ENCODE peak calls at places on chromosomes 3 and 15, in four cellular contexts. B, J, W and K are unnamed samples.

GRCh38 chr3:15284121-15284889 is 48.1 kb downstream of the SH3BP5 start:
- DNase-seq in B (no peak), J (no peak), W (no peak), K (peak; percentile 39)

GRCh38 chr3:64488938-64489337 is 198.9 kb downstream of the ADAMTS9 start:
- DNase-seq in B (no peak), J (no peak), W (no peak), K (no peak)

GRCh38 chr3:58528629-58529028 is 8.4 kb downstream of the ACOX2 start:
- DNase-seq in B (peak; percentile 58), J (peak; percentile 87), W (peak; percentile 47), K (peak; percentile 64)

GRCh38 chr15:92664178-92664900 is 8.8 kb upstream of the FAM174B start:
- DNase-seq in B (no peak), J (no peak), W (no peak), K (no peak)

GRCh38 chr3:186598108-186598784 is 14.6 kb upstream of the AHSG start:
- DNase-seq in B (peak; percentile 45), J (no peak), W (no peak), K (no peak)

GRCh38 chr3:182925330-182925943 is 54.9 kb downstream of the DCUN1D1 start:
- DNase-seq in B (peak; percentile 66), J (no peak), W (no peak), K (peak; percentile 12)

GRCh38 chr15:50224606-50225005 is 40.9 kb downstream of the HDC start:
- DNase-seq in B (peak; percentile 58), J (no peak), W (no peak), K (no peak)

GRCh38 chr3:40576431-40576830 is 51.7 kb downstream of the ZNF621 start:
- DNase-seq in B (no peak), J (no peak), W (no peak), K (no peak)

GRCh38 chr3:191737742-191738141 is 276.8 kb downstream of the PYDC2 start:
- DNase-seq in B (no peak), J (no peak), W (no peak), K (no peak)

GRCh38 chr3:37391679-37392078 is 217.3 kb upstream of the LRRFIP2 start:
- DNase-seq in B (no peak), J (no peak), W (no peak), K (no peak)

GRCh38 chr3:185537369-185537970 is 14.9 kb downstream of the LIPH start:
- DNase-seq in B (peak; percentile 80), J (peak; percentile 64), W (peak; percentile 87), K (peak; percentile 73)

GRCh38 chr15:65939901-65940617 is 70.8 kb downstream of the RAB11A start:
- DNase-seq in B (peak; percentile 79), J (peak; percentile 76), W (peak; percentile 70), K (no peak)

GRCh38 chr15:59005579-59005978 is 18.1 kb downstream of the RNF111 start:
- DNase-seq in B (no peak), J (no peak), W (no peak), K (no peak)

GRCh38 chr3:100804631-100805030 is 95.3 kb downstream of the TFG start:
- DNase-seq in B (no peak), J (no peak), W (no peak), K (no peak)

GRCh38 chr3:193680220-193680619 is 87.2 kb downstream of the OPA1 start:
- DNase-seq in B (peak; percentile 66), J (no peak), W (no peak), K (no peak)

GRCh38 chr3:138684411-138684810 is 75.8 kb downstream of the FAIM start:
- DNase-seq in B (no peak), J (peak; percentile 49), W (no peak), K (no peak)

GRCh38 chr3:126433496-126434263 is 39.0 kb downstream of the CFAP100 start:
- DNase-seq in B (no peak), J (no peak), W (no peak), K (no peak)

GRCh38 chr3:126434264-126434590 is 39.5 kb downstream of the CFAP100 start:
- DNase-seq in B (no peak), J (no peak), W (no peak), K (no peak)

GRCh38 chr3:126432361-126432760 is 37.7 kb downstream of the CFAP100 start:
- DNase-seq in B (peak; percentile 53), J (no peak), W (no peak), K (no peak)

GRCh38 chr3:126432901-126433480 is 38.3 kb downstream of the CFAP100 start:
- DNase-seq in B (no peak), J (no peak), W (no peak), K (no peak)

DNA sequence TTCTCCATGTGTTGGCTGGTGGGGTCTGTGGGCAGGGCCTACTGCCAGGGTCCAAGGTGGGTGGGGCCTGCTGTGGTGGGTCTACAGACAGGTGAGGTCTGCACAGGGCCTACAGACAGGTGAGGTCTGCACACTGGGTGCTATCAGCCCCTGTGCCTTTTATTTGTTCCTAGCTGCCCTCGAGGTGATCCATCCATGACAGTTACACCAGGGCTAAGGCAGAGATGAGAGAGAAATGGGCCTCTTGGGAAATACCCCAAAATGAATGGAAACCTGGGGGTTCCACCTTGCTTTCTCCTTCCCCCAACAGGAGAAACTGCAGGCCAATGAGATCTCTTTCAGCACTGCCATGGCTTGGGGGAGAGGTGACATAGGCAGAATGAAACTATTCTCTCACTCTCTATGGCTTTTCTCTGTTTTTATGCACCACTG is 36.4 kb downstream of the CFAP100 start:
- DNase-seq in B (no peak), J (no peak), W (no peak), K (no peak)
- TF ChIP-seq POLR2A in B (no peak), J (no peak), W (no peak), K (no peak)

GRCh38 chr3:50156991-50157493 is 1.9 kb downstream of the SEMA3F start:
- DNase-seq in B (peak; percentile 40), J (peak; percentile 54), W (no peak), K (peak; percentile 48)
- TF ChIP-seq POLR2A in B (no peak), J (peak; percentile 96), W (no peak), K (peak; percentile 29)

GRCh38 chr15:90038639-90039095 is 37.5 kb downstream of the ZNF710 start:
- DNase-seq in B (no peak), J (no peak), W (no peak), K (no peak)
- TF ChIP-seq POLR2A in B (no peak), J (no peak), W (no peak), K (no peak)

GRCh38 chr3:196969660-196970546 is 1.3 kb upstream of the PIGZ start:
- DNase-seq in B (peak; percentile 35), J (peak; percentile 57), W (peak; percentile 93), K (peak; percentile 70)
- TF ChIP-seq POLR2A in B (no peak), J (peak; percentile 38), W (peak; percentile 53), K (no peak)